ENCODE peak calls at places on chromosomes 13 and 19, in six cellular contexts. One of them, this sample, is unnamed.

GRCh38 chr19:2041686-2042484 is 9.2 kb downstream of the MKNK2 start:
- DNase-seq in lower lobe of right lung: peak; percentile 99
- DNase-seq in heart right ventricle: peak; percentile 95
- DNase-seq in CD4-positive, CD25-positive, alpha-beta regulatory T cell: peak; percentile 99
- DNase-seq in heart left ventricle: peak; percentile 99
- DNase-seq in H1: peak; percentile 80
- DNase-seq in this sample: peak; percentile 98

GRCh38 chr19:34428549-34429285 is 536 bp downstream of the UBA2 start:
- DNase-seq in heart left ventricle: peak; percentile 58
- DNase-seq in lower lobe of right lung: peak; percentile 59
- DNase-seq in CD4-positive, CD25-positive, alpha-beta regulatory T cell: no peak
- DNase-seq in heart right ventricle: peak; percentile 25
- DNase-seq in H1: no peak
- DNase-seq in this sample: peak; percentile 41

GRCh38 chr13:78323848-78324247 is 279.5 kb downstream of the POU4F1 start:
- DNase-seq in heart left ventricle: no peak
- DNase-seq in CD4-positive, CD25-positive, alpha-beta regulatory T cell: no peak
- DNase-seq in H1: no peak
- DNase-seq in heart right ventricle: no peak
- DNase-seq in lower lobe of right lung: no peak
- DNase-seq in this sample: no peak

GRCh38 chr19:8148410-8149231 is 771 bp downstream of the FBN3 start:
- DNase-seq in heart right ventricle: no peak
- DNase-seq in H1: peak; percentile 70
- DNase-seq in lower lobe of right lung: peak; percentile 58
- DNase-seq in heart left ventricle: no peak
- DNase-seq in CD4-positive, CD25-positive, alpha-beta regulatory T cell: no peak
- DNase-seq in this sample: no peak

GRCh38 chr13:81395368-81395767 is 1054.4 kb upstream of the SPRY2 start:
- DNase-seq in CD4-positive, CD25-positive, alpha-beta regulatory T cell: no peak
- DNase-seq in heart right ventricle: no peak
- DNase-seq in H1: no peak
- DNase-seq in heart left ventricle: peak; percentile 46
- DNase-seq in lower lobe of right lung: no peak
- DNase-seq in this sample: no peak

GRCh38 chr13:29991343-29991742 is 140.9 kb upstream of the UBL3 start:
- DNase-seq in CD4-positive, CD25-positive, alpha-beta regulatory T cell: no peak
- DNase-seq in H1: no peak
- DNase-seq in heart right ventricle: no peak
- DNase-seq in heart left ventricle: no peak
- DNase-seq in lower lobe of right lung: no peak
- DNase-seq in this sample: no peak

GRCh38 chr19:46211201-46211881 is 18.2 kb upstream of the IGFL1 start:
- DNase-seq in H1: peak; percentile 68
- DNase-seq in heart left ventricle: no peak
- DNase-seq in lower lobe of right lung: peak; percentile 56
- DNase-seq in heart right ventricle: no peak
- DNase-seq in CD4-positive, CD25-positive, alpha-beta regulatory T cell: no peak
- DNase-seq in this sample: no peak

GRCh38 chr13:33871207-33872004 is 53.5 kb downstream of the RFC3 start:
- DNase-seq in CD4-positive, CD25-positive, alpha-beta regulatory T cell: no peak
- DNase-seq in heart left ventricle: no peak
- DNase-seq in heart right ventricle: no peak
- DNase-seq in lower lobe of right lung: no peak
- DNase-seq in H1: no peak
- DNase-seq in this sample: no peak

GRCh38 chr13:103539265-103539664 is 473.0 kb upstream of the SLC10A2 start:
- DNase-seq in heart right ventricle: no peak
- DNase-seq in heart left ventricle: no peak
- DNase-seq in H1: no peak
- DNase-seq in CD4-positive, CD25-positive, alpha-beta regulatory T cell: no peak
- DNase-seq in lower lobe of right lung: no peak
- DNase-seq in this sample: no peak

GRCh38 chr19:29596885-29597525 is 9.1 kb upstream of the POP4 start:
- DNase-seq in lower lobe of right lung: no peak
- DNase-seq in H1: no peak
- DNase-seq in heart right ventricle: no peak
- DNase-seq in CD4-positive, CD25-positive, alpha-beta regulatory T cell: no peak
- DNase-seq in heart left ventricle: no peak
- DNase-seq in this sample: no peak

GRCh38 chr19:52638601-52639000 is 446 bp upstream of the ZNF83 start:
- DNase-seq in CD4-positive, CD25-positive, alpha-beta regulatory T cell: no peak
- DNase-seq in lower lobe of right lung: peak; percentile 54
- DNase-seq in H1: no peak
- DNase-seq in heart left ventricle: no peak
- DNase-seq in heart right ventricle: peak; percentile 6
- DNase-seq in this sample: no peak

GRCh38 chr13:78410164-78410563 is 193.2 kb downstream of the POU4F1 start:
- DNase-seq in heart left ventricle: no peak
- DNase-seq in heart right ventricle: no peak
- DNase-seq in CD4-positive, CD25-positive, alpha-beta regulatory T cell: no peak
- DNase-seq in lower lobe of right lung: no peak
- DNase-seq in H1: no peak
- DNase-seq in this sample: no peak

GRCh38 chr13:54799621-54800226 is 1771.1 kb downstream of the OLFM4 start:
- DNase-seq in heart left ventricle: no peak
- DNase-seq in H1: no peak
- DNase-seq in heart right ventricle: no peak
- DNase-seq in lower lobe of right lung: no peak
- DNase-seq in CD4-positive, CD25-positive, alpha-beta regulatory T cell: no peak
- DNase-seq in this sample: no peak

GRCh38 chr13:29319451-29319850 is 276.0 kb downstream of the SLC7A1 start:
- DNase-seq in heart left ventricle: no peak
- DNase-seq in lower lobe of right lung: no peak
- DNase-seq in heart right ventricle: no peak
- DNase-seq in CD4-positive, CD25-positive, alpha-beta regulatory T cell: no peak
- DNase-seq in H1: peak; percentile 15
- DNase-seq in this sample: no peak

GRCh38 chr19:46896076-46896794 is 35.4 kb downstream of the ARHGAP35 start:
- DNase-seq in CD4-positive, CD25-positive, alpha-beta regulatory T cell: no peak
- DNase-seq in H1: no peak
- DNase-seq in lower lobe of right lung: peak; percentile 64
- DNase-seq in heart left ventricle: no peak
- DNase-seq in heart right ventricle: no peak
- DNase-seq in this sample: no peak

GRCh38 chr19:518292-519231 is 11.3 kb downstream of the TPGS1 start:
- DNase-seq in heart right ventricle: no peak
- DNase-seq in CD4-positive, CD25-positive, alpha-beta regulatory T cell: peak; percentile 68
- DNase-seq in lower lobe of right lung: no peak
- DNase-seq in heart left ventricle: no peak
- DNase-seq in H1: no peak
- DNase-seq in this sample: no peak

GRCh38 chr13:113153810-113154748 is 4.4 kb upstream of the PROZ start:
- DNase-seq in H1: no peak
- DNase-seq in heart left ventricle: peak; percentile 91
- DNase-seq in CD4-positive, CD25-positive, alpha-beta regulatory T cell: peak; percentile 65
- DNase-seq in lower lobe of right lung: peak; percentile 87
- DNase-seq in heart right ventricle: peak; percentile 83
- DNase-seq in this sample: peak; percentile 74

GRCh38 chr19:959935-960502 is 24.1 kb upstream of the WDR18 start:
- DNase-seq in lower lobe of right lung: no peak
- DNase-seq in heart left ventricle: no peak
- DNase-seq in CD4-positive, CD25-positive, alpha-beta regulatory T cell: no peak
- DNase-seq in H1: no peak
- DNase-seq in heart right ventricle: no peak
- DNase-seq in this sample: no peak

GRCh38 chr13:75357576-75358295 is 124.2 kb downstream of the TBC1D4 start:
- DNase-seq in H1: peak; percentile 17
- DNase-seq in CD4-positive, CD25-positive, alpha-beta regulatory T cell: peak; percentile 67
- DNase-seq in heart right ventricle: no peak
- DNase-seq in lower lobe of right lung: no peak
- DNase-seq in heart left ventricle: no peak
- DNase-seq in this sample: peak; percentile 43

DNA sequence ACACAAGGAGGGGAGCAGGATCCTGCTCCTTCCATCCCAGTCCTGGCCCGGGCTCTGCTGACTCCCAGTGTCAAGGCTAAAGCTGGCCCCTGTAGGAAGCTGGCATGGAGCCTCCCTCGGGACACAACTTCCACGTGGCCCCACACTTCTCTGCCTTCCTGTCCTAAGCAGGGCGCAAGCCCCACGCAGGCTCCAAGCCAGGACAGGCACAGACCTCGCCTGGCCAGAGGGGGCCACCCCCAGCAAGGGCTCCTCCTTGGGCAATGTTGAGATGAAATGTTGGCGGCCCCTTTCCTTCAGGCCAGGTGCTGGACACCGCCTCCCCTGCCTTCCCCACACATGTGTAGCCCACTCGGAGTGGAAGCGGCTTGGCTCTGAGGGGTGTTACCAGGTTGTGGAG is 66.6 kb downstream of the COL4A1 start:
- DNase-seq in CD4-positive, CD25-positive, alpha-beta regulatory T cell: no peak
- DNase-seq in lower lobe of right lung: no peak
- DNase-seq in heart left ventricle: no peak
- DNase-seq in H1: no peak
- DNase-seq in heart right ventricle: no peak
- DNase-seq in this sample: no peak
- H3K4me1 ChIP-seq in CD4-positive, CD25-positive, alpha-beta regulatory T cell: no peaks in the 10 kb centered on the region
- H3K4me1 ChIP-seq in lower lobe of right lung: peaks cover 33% of the 10 kb centered on the region
- H3K4me1 ChIP-seq in heart left ventricle: peaks cover 99% of the 10 kb centered on the region
- H3K4me1 ChIP-seq in H1: peaks cover 2% of the 10 kb centered on the region
- H3K4me1 ChIP-seq in heart right ventricle: peaks cover 97% of the 10 kb centered on the region
- H3K4me1 ChIP-seq in this sample: no peaks in the 10 kb centered on the region

DNA sequence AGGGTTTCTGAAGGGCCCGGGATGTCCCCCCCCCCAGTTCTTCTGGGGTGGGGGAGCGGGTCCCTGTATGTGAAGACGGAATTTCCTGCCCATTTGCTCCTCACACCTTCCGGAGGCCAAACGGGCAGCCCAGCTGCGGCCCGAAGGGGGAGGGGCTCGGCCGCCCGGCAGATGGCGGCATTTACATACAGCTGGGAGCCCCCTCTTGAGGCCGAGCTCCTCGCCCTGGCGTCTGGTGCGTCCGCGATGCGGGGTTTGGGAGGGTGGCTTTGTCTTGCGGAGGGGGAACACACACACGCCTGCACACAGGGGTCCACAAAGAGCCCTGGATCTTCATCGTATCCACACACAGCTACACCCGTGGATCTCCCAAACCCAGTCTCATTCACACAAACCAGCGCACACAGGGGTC is 891 bp upstream of the DLL3 start:
- DNase-seq in lower lobe of right lung: no peak
- DNase-seq in heart left ventricle: no peak
- DNase-seq in CD4-positive, CD25-positive, alpha-beta regulatory T cell: no peak
- DNase-seq in H1: no peak
- DNase-seq in heart right ventricle: no peak
- DNase-seq in this sample: peak; percentile 25
- H3K4me3 ChIP-seq in lower lobe of right lung: no peak overlapping the region
- H3K4me3 ChIP-seq in heart left ventricle: peak overlapping the region; percentile 8
- H3K4me3 ChIP-seq in CD4-positive, CD25-positive, alpha-beta regulatory T cell: peak overlapping the region; percentile 13
- H3K4me3 ChIP-seq in H1: peak overlapping the region; percentile 85
- H3K4me3 ChIP-seq in heart right ventricle: peak overlapping the region; percentile 17
- H3K4me3 ChIP-seq in this sample: no peak overlapping the region

DNA sequence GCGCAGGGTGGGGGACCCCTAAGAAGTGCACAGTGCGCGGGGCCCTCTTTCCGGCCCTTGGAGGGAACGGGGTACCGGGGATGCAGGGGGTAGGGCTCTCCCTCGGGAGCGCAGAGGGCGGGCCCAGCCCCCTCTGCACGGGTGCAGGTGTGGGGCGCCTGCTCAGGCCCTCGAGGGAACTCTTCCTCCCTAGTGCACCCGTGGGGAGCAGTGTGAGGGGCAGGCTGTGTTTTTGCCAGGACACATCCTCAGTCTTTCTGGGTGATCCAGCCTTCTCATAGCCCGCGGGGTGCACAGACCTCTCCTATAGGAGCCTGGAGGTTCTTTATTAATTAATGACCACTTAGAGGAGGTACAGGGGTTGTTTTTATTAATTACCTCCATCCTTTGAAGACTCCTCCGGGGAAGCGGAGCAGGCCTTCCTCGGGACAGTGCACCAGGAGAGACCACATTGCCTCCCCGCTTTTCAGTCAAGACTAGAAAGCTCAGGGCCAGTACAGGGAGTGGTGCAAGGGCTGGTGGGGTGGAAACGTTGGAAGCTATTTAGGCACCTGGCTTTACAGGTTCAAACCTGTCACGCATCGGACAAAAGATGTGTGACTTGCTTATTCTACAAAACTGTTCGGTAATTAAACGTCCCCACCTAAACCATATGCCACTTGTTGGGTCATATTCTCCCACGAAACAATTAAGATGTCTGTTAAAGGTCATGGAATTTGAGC is 598 bp upstream of the GJB6 start:
- DNase-seq in H1: no peak
- DNase-seq in CD4-positive, CD25-positive, alpha-beta regulatory T cell: no peak
- DNase-seq in heart right ventricle: no peak
- DNase-seq in lower lobe of right lung: no peak
- DNase-seq in heart left ventricle: no peak
- DNase-seq in this sample: no peak
- H3K27ac ChIP-seq in H1: no peak overlapping the region
- H3K27ac ChIP-seq in CD4-positive, CD25-positive, alpha-beta regulatory T cell: no peak overlapping the region
- H3K27ac ChIP-seq in heart right ventricle: no peak overlapping the region
- H3K27ac ChIP-seq in lower lobe of right lung: no peak overlapping the region
- H3K27ac ChIP-seq in heart left ventricle: no peak overlapping the region
- H3K27ac ChIP-seq in this sample: no peak overlapping the region

DNA sequence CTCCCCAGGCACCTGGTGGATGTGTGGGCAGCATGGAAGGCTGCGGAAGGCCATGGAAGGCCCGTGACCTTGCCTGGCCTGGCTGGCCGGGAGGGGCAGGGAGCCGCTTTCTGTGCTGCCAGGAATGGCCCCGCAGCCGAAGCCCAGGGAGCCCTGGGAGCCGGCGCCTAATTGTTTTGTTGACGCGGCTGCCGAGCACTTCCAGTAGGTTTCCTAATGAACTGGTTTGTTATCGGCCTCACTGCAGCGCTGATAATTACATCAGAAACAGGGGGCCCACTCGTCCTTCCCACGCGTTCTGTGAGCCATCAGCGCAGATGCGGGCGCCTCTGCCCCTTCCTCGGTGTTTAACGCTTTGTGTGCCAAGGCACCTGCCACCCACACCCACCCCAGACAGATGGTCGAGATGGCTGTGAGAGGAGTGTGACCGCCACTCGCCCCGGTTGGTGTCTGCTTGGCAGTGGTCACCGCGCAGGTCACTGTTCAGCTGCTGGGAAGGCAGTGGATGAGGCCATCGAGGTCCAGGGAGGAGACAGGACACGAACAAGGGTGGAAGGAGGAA is 124.5 kb downstream of the KDM4B start:
- DNase-seq in heart left ventricle: no peak
- DNase-seq in heart right ventricle: peak; percentile 53
- DNase-seq in H1: no peak
- DNase-seq in CD4-positive, CD25-positive, alpha-beta regulatory T cell: no peak
- DNase-seq in lower lobe of right lung: no peak
- DNase-seq in this sample: no peak
- H3K4me1 ChIP-seq in heart left ventricle: peaks cover 32% of the 10 kb centered on the region
- H3K4me1 ChIP-seq in heart right ventricle: peaks cover 31% of the 10 kb centered on the region
- H3K4me1 ChIP-seq in H1: no peaks in the 10 kb centered on the region
- H3K4me1 ChIP-seq in CD4-positive, CD25-positive, alpha-beta regulatory T cell: no peaks in the 10 kb centered on the region
- H3K4me1 ChIP-seq in lower lobe of right lung: no peaks in the 10 kb centered on the region
- H3K4me1 ChIP-seq in this sample: no peaks in the 10 kb centered on the region